ENCODE peak calls at places on chromosome 1, in nine cellular contexts. B is Peyer's patch, H is body of pancreas, W is A549, I is fibroblast of lung, F is cardiac muscle cell, N is colonic mucosa, G is SK-N-SH, Q is heart right ventricle. C is an unnamed sample.
A peak's percentile ranks its signal among the peaks of the same experiment; 100 is the strongest.

GRCh38 chr1:2132222-2133038 is 62.1 kb downstream of the FAAP20 start:
- DNase-seq in G (peak; percentile 82), I (peak; percentile 61), Q (peak; percentile 57), N (no peak), F (peak; percentile 64), B (no peak), H (peak; percentile 17), W (no peak), C (peak; percentile 68)

GRCh38 chr1:209616366-209617046 is 33.0 kb downstream of the CAMK1G start:
- DNase-seq in G (no peak), W (no peak), H (no peak), N (no peak), B (no peak), Q (peak; percentile 56), F (no peak), I (no peak), C (no peak)

GRCh38 chr1:201535046-201535777 is 3.7 kb upstream of the NAV1 start:
- DNase-seq in I (peak; percentile 38), B (no peak), W (no peak), F (no peak), G (no peak), H (no peak), Q (no peak), N (no peak), C (no peak)

GRCh38 chr1:47184771-47185677 is 4.8 kb downstream of the PDZK1IP1 start:
- DNase-seq in W (no peak), Q (no peak), G (peak; percentile 1), B (no peak), H (no peak), N (no peak), I (no peak), F (no peak), C (no peak)

GRCh38 chr1:24424207-24424606 is 8.6 kb downstream of the NIPAL3 start:
- DNase-seq in G (no peak), F (no peak), H (no peak), B (no peak), Q (no peak), I (no peak), N (no peak), W (no peak), C (no peak)

GRCh38 chr1:60311838-60312237 is 238.3 kb upstream of the C1orf87 start:
- DNase-seq in B (no peak), G (no peak), I (no peak), W (no peak), H (no peak), F (no peak), N (no peak), Q (no peak), C (no peak)

GRCh38 chr1:235253219-235253640 is 74.7 kb downstream of the ARID4B start:
- DNase-seq in N (peak; percentile 66), I (peak; percentile 78), B (no peak), H (peak; percentile 71), W (peak; percentile 40), F (peak; percentile 74), Q (peak; percentile 64), G (peak; percentile 50), C (peak; percentile 29)

GRCh38 chr1:219465247-219466093 is 147.4 kb downstream of the ZC3H11B start:
- DNase-seq in F (no peak), I (no peak), B (no peak), G (no peak), N (no peak), Q (no peak), W (no peak), H (no peak), C (peak; percentile 37)

GRCh38 chr1:64004451-64004850 is 199.0 kb upstream of the UBE2U start:
- DNase-seq in W (no peak), Q (no peak), F (no peak), G (no peak), H (peak; percentile 9), I (no peak), B (no peak), N (no peak), C (no peak)

DNA sequence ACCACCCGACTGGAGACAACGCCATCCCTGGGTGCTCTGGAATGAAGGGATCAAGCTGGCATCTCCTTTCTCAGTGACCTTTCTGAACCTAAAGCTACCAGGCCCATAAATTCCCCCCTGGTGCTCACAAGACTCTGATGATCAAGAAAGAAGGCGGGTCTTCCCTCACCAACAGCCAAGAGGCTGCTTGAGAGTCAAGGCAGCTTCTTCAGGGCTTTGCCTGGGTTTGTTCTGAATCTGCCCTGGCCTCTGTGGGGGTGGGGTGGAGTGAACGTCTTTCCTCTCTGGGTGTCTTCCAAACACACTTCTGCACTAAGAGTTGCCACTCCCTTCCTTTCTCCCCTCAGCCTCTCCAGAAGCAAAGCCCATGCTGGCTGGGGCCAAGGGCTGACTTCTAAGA is 36.1 kb downstream of the CD247 start:
- DNase-seq in G (no peak), N (no peak), F (no peak), H (no peak), W (no peak), I (no peak), Q (no peak), B (no peak), C (no peak)
- TF ChIP-seq CTCF in G (no peak), N (no peak), F (no peak), H (no peak), W (no peak), I (no peak), Q (no peak), B (no peak), C (no peak)

GRCh38 chr1:40652979-40653378 is 12.5 kb downstream of the RIMS3 start:
- DNase-seq in H (no peak), F (no peak), B (no peak), I (no peak), W (no peak), Q (no peak), N (no peak), G (no peak), C (peak; percentile 76)
- H3K27ac ChIP-seq in H (no peak overlapping the region), F (no peak overlapping the region), B (no peak overlapping the region), I (no peak overlapping the region), W (no peak overlapping the region), Q (no peak overlapping the region), N (no peak overlapping the region), G (no peak overlapping the region), C (no peak overlapping the region)

GRCh38 chr1:86430376-86430775 is 6.4 kb downstream of the CLCA2 start:
- DNase-seq in G (no peak), N (no peak), H (no peak), F (no peak), W (no peak), B (no peak), Q (no peak), I (no peak), C (peak; percentile 76)
- H3K4me1 ChIP-seq in G (no peaks in the 10 kb centered on the region), N (no peaks in the 10 kb centered on the region), H (no peaks in the 10 kb centered on the region), F (no peaks in the 10 kb centered on the region), W (peaks cover 12% of the 10 kb centered on the region), B (no peaks in the 10 kb centered on the region), Q (peaks cover 13% of the 10 kb centered on the region), I (peaks cover 10% of the 10 kb centered on the region), C (peaks cover 30% of the 10 kb centered on the region)

DNA sequence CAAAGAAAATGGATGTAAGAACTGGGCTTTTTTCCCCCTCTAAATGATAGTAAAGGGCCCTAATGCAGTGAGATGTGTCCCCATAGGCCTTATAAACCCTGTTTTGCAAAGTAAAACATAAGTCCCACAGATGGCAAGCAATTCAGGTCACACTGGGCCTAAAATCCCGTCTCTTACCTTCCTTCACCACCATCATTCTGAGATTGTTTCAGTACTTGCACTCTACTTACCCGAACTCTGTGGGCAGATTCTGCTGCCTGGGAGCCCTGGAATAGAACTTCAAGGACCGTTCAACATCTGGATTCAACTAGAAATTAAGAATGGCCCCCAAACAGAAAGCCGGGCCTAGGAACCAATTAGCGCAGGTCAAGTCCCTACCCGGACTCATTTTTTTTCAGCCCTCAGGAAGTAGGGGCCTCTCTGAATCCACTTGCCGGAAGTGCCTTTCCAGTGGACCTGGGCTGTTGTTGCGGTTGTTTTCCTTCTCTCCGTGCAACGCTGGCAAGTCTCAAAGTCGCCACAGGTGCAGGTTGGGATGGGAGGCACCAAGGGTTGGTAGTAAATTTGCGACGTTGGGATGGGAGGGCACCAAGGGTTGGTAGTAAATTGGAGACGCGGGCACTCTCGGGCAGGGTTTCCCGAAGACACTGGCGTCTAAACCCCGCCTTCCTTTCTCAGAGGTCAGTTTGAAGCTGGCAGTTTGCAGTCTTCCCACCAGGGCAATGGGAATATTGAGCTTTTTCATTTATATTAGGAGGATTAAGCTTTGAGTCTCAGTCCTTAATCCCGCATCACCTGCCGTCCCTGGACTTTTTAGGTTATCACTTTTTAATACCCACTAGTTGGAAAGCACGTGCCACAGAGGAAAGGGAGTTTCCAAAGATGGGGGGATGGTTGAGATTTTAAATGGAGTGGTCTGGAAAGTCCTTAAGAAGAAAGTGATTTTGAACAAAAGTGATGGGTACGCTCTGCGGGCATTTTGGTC is at the start of gene TMEM69:
- DNase-seq in I (peak; percentile 95), W (peak; percentile 81), N (peak; percentile 85), G (peak; percentile 79), B (peak; percentile 82), F (peak; percentile 86), H (peak; percentile 78), Q (peak; percentile 86), C (peak; percentile 83)
- TF ChIP-seq CTCF in I (no peak), W (no peak), N (no peak), G (peak; percentile 39), B (peak; percentile 55), F (no peak), H (peak; percentile 17), Q (no peak), C (no peak)

GRCh38 chr1:202796670-202797069 is 11.6 kb downstream of the KDM5B start:
- DNase-seq in G (no peak), B (no peak), N (no peak), Q (no peak), W (no peak), H (no peak), I (no peak), F (no peak), C (no peak)
- H3K27ac ChIP-seq in G (no peak overlapping the region), B (no peak overlapping the region), N (no peak overlapping the region), Q (no peak overlapping the region), W (no peak overlapping the region), H (no peak overlapping the region), I (no peak overlapping the region), F (no peak overlapping the region), C (no peak overlapping the region)

C was measured in foreskin keratinocyte.